ENCODE peak calls at places on chromosomes 5 and 9, in ten cellular contexts. D is thyroid gland, H is ovary, B is stomach, Q is uterus, G is tibial nerve, C is sigmoid colon, E is esophagus squamous epithelium, T is transverse colon, P is HCT116. O is an unnamed sample. For H3K9me3, the result is how much of the 10 kb centered on the place peaks cover.

GRCh38 chr9:128877852-128878251 is 3.9 kb downstream of the KYAT1 start:
- DNase-seq in T (no peak), C (no peak), Q (no peak), B (no peak), D (no peak), E (no peak), G (no peak), P (no peak), H (no peak), O (no peak)

GRCh38 chr5:157290981-157291711 is 25.2 kb downstream of the CYFIP2 start:
- DNase-seq in P (no peak), D (peak), B (peak), C (no peak), T (peak), H (no peak), G (no peak), E (peak), Q (no peak), O (no peak)

GRCh38 chr5:129591508-129592160 is 131.5 kb downstream of the ADAMTS19 start:
- DNase-seq in G (no peak), B (no peak), D (no peak), E (no peak), P (no peak), T (no peak), C (no peak), Q (no peak), H (no peak), O (no peak)

GRCh38 chr5:156052697-156053455 is 274.1 kb upstream of the SGCD start:
- DNase-seq in E (no peak), P (no peak), B (no peak), Q (no peak), D (no peak), H (no peak), G (no peak), C (no peak), T (no peak), O (no peak)

GRCh38 chr5:143923634-143924265 is 111.8 kb downstream of the HMHB1 start:
- DNase-seq in C (no peak), T (no peak), Q (no peak), B (no peak), G (no peak), P (no peak), D (no peak), E (no peak), H (no peak), O (no peak)

GRCh38 chr9:104608336-104608735 is 2.9 kb upstream of the OR13C2 start:
- DNase-seq in D (no peak), E (no peak), T (no peak), C (no peak), B (no peak), H (no peak), G (no peak), Q (no peak), P (no peak), O (no peak)

GRCh38 chr5:120640793-120641192 is 176.7 kb downstream of the PRR16 start:
- DNase-seq in E (no peak), B (no peak), T (no peak), D (no peak), H (no peak), G (no peak), C (no peak), Q (no peak), P (no peak), O (no peak)

GRCh38 chr9:134066923-134067851 is 639 bp downstream of the BRD3 start:
- DNase-seq in E (no peak), P (no peak), Q (peak), H (peak), D (peak), T (peak), C (peak), G (no peak), B (peak), O (no peak)

GRCh38 chr9:95249986-95250385 is 67.5 kb downstream of the FANCC start:
- DNase-seq in H (no peak), B (no peak), T (no peak), E (no peak), P (no peak), Q (no peak), D (no peak), C (no peak), G (no peak), O (no peak)

GRCh38 chr5:36655171-36655570 is 48.8 kb downstream of the SLC1A3 start:
- DNase-seq in E (no peak), B (no peak), T (no peak), H (no peak), G (no peak), P (no peak), D (peak), C (peak), Q (no peak), O (no peak)

GRCh38 chr5:90015584-90016018 is 394.0 kb downstream of the CETN3 start:
- DNase-seq in T (no peak), G (no peak), C (no peak), B (no peak), H (no peak), P (no peak), Q (no peak), E (no peak), D (no peak), O (no peak)

GRCh38 chr5:150487199-150488061 is 20.5 kb upstream of the NDST1 start:
- DNase-seq in C (no peak), Q (no peak), B (peak), E (no peak), H (peak), P (no peak), T (peak), D (peak), G (peak), O (no peak)

GRCh38 chr5:51691538-51691937 is 308.3 kb downstream of the ISL1 start:
- DNase-seq in P (no peak), G (no peak), T (no peak), E (no peak), B (no peak), C (no peak), H (no peak), Q (no peak), D (no peak), O (no peak)

GRCh38 chr9:106862115-106862945 is 636 bp upstream of the ZNF462 start:
- DNase-seq in T (peak), C (peak), D (peak), G (peak), H (peak), Q (peak), E (no peak), B (no peak), P (no peak), O (peak)

GRCh38 chr9:134360180-134360759 is 34.0 kb downstream of the RXRA start:
- DNase-seq in G (no peak), E (no peak), Q (no peak), C (no peak), T (no peak), P (no peak), B (no peak), H (no peak), D (no peak), O (no peak)

GRCh38 chr9:131111854-131112311 is 13.5 kb upstream of the NUP214 start:
- DNase-seq in Q (no peak), H (no peak), P (no peak), D (no peak), B (no peak), C (no peak), G (no peak), E (no peak), T (no peak), O (no peak)

GRCh38 chr9:83154087-83154736 is 91.3 kb upstream of the RASEF start:
- DNase-seq in P (no peak), B (peak), T (no peak), D (peak), G (no peak), Q (no peak), H (no peak), E (no peak), C (no peak), O (no peak)

GRCh38 chr9:91424403-91425176 is 958 bp upstream of the NFIL3 start:
- DNase-seq in Q (peak), P (no peak), G (peak), H (peak), D (peak), C (peak), B (peak), T (peak), E (no peak), O (peak)

GRCh38 chr5:177409043-177409801 is at the start of gene F12:
- DNase-seq in H (no peak), Q (no peak), B (no peak), T (no peak), C (no peak), E (no peak), P (no peak), G (no peak), D (no peak), O (no peak)

GRCh38 chr5:35876922-35877321 is 20.2 kb downstream of the IL7R start:
- DNase-seq in Q (no peak), G (no peak), E (no peak), H (no peak), P (no peak), B (no peak), T (no peak), C (no peak), D (no peak), O (no peak)

GRCh38 chr5:9462109-9462508 is 83.8 kb downstream of the SEMA5A start:
- DNase-seq in T (no peak), B (no peak), D (no peak), E (no peak), G (no peak), P (no peak), C (no peak), H (no peak), Q (no peak), O (no peak)

GRCh38 chr9:89746385-89747116 is 141.7 kb downstream of the GADD45G start:
- DNase-seq in B (no peak), D (no peak), P (no peak), Q (peak), E (no peak), H (no peak), C (peak), T (no peak), G (peak), O (no peak)

GRCh38 chr5:14226554-14226953 is 83.4 kb downstream of the TRIO start:
- DNase-seq in T (no peak), D (no peak), E (no peak), B (no peak), Q (no peak), H (no peak), C (no peak), P (no peak), G (no peak), O (no peak)
- H3K4me3 ChIP-seq in T (no peak), D (no peak), E (no peak), B (no peak), Q (no peak), H (no peak), C (no peak), P (no peak), G (no peak), O (no peak)

DNA sequence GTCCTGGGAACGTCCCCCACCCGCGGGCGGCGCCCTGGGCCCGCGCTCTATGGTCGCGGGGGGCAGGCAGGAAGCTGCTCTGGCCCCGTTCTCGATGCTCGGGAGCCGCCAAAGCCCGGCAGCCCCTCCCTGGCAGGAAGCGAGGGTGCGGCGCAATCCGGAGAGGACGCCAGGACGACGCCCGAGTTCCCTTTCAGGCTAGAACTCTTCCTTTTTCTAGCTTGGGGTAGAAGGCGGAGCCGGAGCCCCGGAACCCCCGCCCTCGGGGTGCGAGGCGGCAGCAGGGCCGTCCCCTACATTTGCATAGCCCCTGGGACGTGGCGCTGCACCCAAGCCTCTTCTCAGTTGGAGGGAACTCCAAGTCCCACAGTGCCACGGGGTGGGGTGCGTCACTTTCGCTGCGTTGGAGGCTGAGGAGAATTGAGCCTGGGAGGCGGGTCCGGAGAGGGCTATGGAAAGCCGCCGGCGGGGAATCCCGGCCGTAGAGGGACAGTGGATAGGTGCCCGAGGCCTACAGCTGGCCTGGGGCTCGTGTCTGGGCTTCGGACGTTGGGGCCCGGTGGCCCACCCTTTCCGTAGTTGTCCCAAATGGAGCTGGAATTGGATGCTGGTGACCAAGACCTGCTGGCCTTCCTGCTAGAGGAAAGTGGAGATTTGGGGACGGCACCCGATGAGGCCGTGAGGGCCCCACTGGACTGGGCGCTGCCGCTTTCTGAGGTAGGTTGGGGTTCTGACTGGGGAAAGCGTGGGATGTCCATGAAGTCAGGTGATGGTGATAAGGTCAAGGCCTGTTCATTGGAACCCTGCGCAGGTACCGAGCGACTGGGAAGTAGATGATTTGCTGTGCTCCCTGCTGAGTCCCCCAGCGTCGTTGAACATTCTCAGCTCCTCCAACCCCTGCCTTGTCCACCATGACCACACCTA is at the start of the genes CREB3 and TLN1:
- DNase-seq in Q (peak), C (peak), T (peak), E (peak), D (peak), H (peak), B (peak), P (peak), G (peak), O (peak)
- TF ChIP-seq POLR2A in Q (peak), C (peak), T (peak), E (peak), D (peak), H (peak), B (no peak), P (peak), G (peak), O (peak)

DNA sequence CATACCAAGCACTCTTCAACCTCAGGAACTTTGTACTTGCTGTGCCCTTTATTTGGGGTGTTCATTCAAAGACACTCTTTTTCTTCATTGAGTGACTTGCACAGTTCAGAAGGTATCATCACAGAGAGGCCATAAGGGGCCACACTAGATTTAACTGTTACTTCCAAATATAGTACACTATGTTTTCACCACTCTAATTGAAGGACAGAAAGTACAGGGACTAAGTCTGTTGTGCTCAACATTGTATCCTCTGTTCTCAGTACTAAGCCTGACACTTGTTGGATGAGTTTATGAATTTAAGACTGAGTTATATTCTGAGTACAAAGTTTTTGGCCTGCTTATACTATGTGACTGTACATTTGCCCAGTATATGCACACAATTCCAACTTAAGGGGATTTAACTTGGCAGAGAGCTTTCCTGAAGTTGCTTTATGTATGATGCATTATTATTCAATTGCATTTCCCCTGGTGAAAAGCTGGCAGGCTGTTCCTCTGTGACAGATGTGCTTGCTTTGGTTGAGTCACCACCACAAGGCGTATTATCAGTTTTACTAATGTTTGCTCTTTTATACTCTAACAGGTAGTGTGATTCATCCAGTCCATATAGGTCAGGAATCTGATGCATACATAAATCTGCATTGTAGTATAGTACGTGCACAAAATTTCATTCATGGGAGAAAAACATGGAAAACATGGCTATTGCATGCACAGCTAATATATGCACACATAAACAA is 714.9 kb downstream of the TLR4 start:
- DNase-seq in T (peak), P (no peak), H (no peak), Q (no peak), C (no peak), E (no peak), B (no peak), G (no peak), D (no peak), O (no peak)
- H3K9me3 ChIP-seq in T (under half), P (under half), H (under half), Q (under half), C (under half), E (under half), B (under half), G (under half), D (under half), O (under half)

DNA sequence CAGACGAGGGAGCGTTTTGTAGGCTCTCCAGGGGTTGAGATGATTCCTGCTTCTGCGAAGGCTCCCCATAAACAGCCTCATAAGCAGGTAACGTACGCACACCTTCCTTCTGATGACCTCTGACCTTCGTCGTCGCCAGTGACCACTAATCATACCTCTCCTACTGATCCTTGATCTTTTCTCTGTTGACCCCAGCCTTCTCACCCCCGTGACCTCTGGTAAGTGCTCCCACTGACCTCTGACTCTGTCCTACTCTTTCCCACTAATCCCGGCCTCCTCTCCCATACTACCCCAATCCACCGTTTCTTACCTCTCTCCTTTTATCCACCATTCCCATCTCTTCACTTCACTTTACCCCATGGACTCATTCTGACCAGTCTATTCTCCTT is 356 bp downstream of the DNAI1 start:
- DNase-seq in C (peak), P (no peak), T (no peak), G (no peak), H (no peak), Q (no peak), E (no peak), D (no peak), B (no peak), O (no peak)
- H3K4me3 ChIP-seq in C (peak), P (peak), T (peak), G (no peak), H (peak), Q (peak), E (peak), D (no peak), B (peak), O (no peak)

GRCh38 chr5:65721050-65721774 is 697 bp downstream of the SGTB start:
- DNase-seq in P (no peak), B (peak), E (no peak), D (peak), T (peak), C (peak), G (peak), H (peak), Q (peak), O (no peak)
- TF ChIP-seq POLR2A in P (no peak), B (no peak), E (no peak), D (no peak), T (no peak), C (no peak), G (no peak), H (no peak), Q (no peak), O (no peak)

GRCh38 chr5:165404917-165405316 is 1899.5 kb downstream of the MAT2B start:
- DNase-seq in D (no peak), B (no peak), P (no peak), T (no peak), H (no peak), G (no peak), C (no peak), E (no peak), Q (no peak), O (no peak)
- H3K9me3 ChIP-seq in D (under half), B (under half), P (under half), T (under half), H (under half), G (under half), C (under half), E (under half), Q (under half), O (under half)

GRCh38 chr5:138725153-138725884 is 27.9 kb upstream of the CTNNA1 start:
- DNase-seq in G (peak), C (peak), P (peak), B (peak), Q (peak), H (peak), E (no peak), D (peak), T (peak), O (peak)
- H3K4me3 ChIP-seq in G (no peak), C (peak), P (no peak), B (no peak), Q (no peak), H (no peak), E (no peak), D (no peak), T (no peak), O (peak)

DNA sequence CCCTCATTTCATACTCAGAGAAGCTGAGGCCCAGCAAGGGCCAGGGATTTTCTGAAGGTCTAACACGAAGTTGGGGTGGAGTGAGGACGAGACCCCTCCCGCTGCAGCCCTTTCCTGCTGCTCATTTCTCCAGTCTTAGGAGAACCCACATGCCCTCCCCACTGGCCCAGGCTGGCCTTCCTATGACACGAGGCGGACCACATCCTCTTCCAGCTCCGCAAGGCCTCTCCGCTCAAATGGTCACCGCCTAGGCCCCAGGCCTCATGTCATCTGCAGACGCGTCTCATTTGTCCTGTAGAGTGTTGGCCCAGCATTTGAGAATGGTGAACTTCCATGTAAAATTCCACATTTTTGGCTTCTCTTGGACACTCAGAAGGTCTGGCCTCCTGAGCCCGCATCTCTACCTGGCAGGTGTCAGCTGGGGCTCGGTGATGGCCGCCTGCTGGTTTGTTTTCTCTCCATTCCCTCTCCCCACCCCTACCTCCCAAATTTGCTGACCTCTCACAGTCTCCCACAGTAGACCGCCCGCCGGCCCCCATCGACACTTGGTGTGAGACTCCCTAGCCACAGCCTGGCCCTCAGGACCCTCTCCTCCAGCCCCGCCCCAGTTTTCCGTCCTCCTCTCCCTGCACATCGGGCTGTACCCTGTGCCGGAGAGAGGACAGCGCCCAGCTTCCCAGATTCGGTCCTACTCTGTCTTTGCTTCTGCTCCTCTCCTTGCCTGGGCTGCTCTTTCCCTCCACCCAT is 51.7 kb downstream of the ERGIC1 start:
- DNase-seq in T (no peak), D (no peak), C (peak), E (no peak), P (no peak), H (no peak), Q (no peak), B (no peak), G (no peak), O (no peak)
- TF ChIP-seq POLR2A in T (no peak), D (no peak), C (no peak), E (no peak), P (no peak), H (no peak), Q (no peak), B (no peak), G (no peak), O (no peak)

O was measured in breast epithelium.